ENCODE peak calls at places on chromosomes 5 and 9, in six cellular contexts. K, D, Q, V, T and N are unnamed samples.

GRCh38 chr5:175712313-175712680 is 54.4 kb downstream of the HRH2 start:
- DNase-seq in K (no peak), D (no peak), Q (no peak), V (no peak), T (no peak), N (no peak)

GRCh38 chr9:78863531-78863930 is 566.6 kb downstream of the PSAT1 start:
- DNase-seq in K (no peak), D (no peak), Q (no peak), V (no peak), T (no peak), N (no peak)

GRCh38 chr5:142472306-142472951 is 147.6 kb upstream of the SPRY4 start:
- DNase-seq in K (peak; percentile 61), D (no peak), Q (peak; percentile 95), V (no peak), T (no peak), N (no peak)

GRCh38 chr9:135010921-135011320 is 76.5 kb upstream of the OLFM1 start:
- DNase-seq in K (no peak), D (no peak), Q (no peak), V (peak; percentile 29), T (no peak), N (no peak)

GRCh38 chr5:135400866-135401265 is 1.8 kb upstream of the MACROH2A1 start:
- DNase-seq in K (no peak), D (no peak), Q (no peak), V (no peak), T (no peak), N (no peak)

GRCh38 chr5:116452774-116453368 is 121.8 kb downstream of the SEMA6A start:
- DNase-seq in K (no peak), D (no peak), Q (no peak), V (no peak), T (no peak), N (no peak)

GRCh38 chr5:151661968-151662732 is 24.6 kb downstream of the SPARC start:
- DNase-seq in K (no peak), D (no peak), Q (no peak), V (no peak), T (no peak), N (no peak)

GRCh38 chr5:50564079-50564478 is 102.4 kb upstream of the PARP8 start:
- DNase-seq in K (no peak), D (no peak), Q (no peak), V (no peak), T (no peak), N (peak; percentile 10)

GRCh38 chr9:7439355-7439978 is 360.1 kb downstream of the DMAC1 start:
- DNase-seq in K (no peak), D (no peak), Q (no peak), V (no peak), T (no peak), N (no peak)

GRCh38 chr5:163565931-163566608 is 60.7 kb downstream of the MAT2B start:
- DNase-seq in K (no peak), D (no peak), Q (no peak), V (peak; percentile 34), T (no peak), N (peak; percentile 21)

GRCh38 chr5:112694853-112695709 is 42.6 kb upstream of the APC start:
- DNase-seq in K (no peak), D (no peak), Q (peak; percentile 84), V (no peak), T (no peak), N (no peak)

GRCh38 chr9:93565089-93565488 is 11.3 kb upstream of the PHF2 start:
- DNase-seq in K (no peak), D (no peak), Q (no peak), V (no peak), T (no peak), N (no peak)

GRCh38 chr5:141875795-141876627 is 2.2 kb downstream of the PCDH1 start:
- DNase-seq in K (no peak), D (peak; percentile 55), Q (no peak), V (peak; percentile 51), T (no peak), N (no peak)

GRCh38 chr5:172999351-172999973 is 15.9 kb downstream of the ATP6V0E1 start:
- DNase-seq in K (no peak), D (no peak), Q (no peak), V (no peak), T (no peak), N (no peak)

GRCh38 chr9:133572821-133573361 is 36.3 kb downstream of the FAM163B start:
- DNase-seq in K (no peak), D (no peak), Q (no peak), V (no peak), T (no peak), N (no peak)

GRCh38 chr5:79143684-79144379 is 32.2 kb downstream of the BHMT start:
- DNase-seq in K (no peak), D (no peak), Q (peak; percentile 6), V (no peak), T (no peak), N (no peak)

GRCh38 chr5:40681351-40682311 is 1.9 kb downstream of the PTGER4 start:
- DNase-seq in K (no peak), D (peak; percentile 94), Q (no peak), V (peak; percentile 18), T (no peak), N (peak; percentile 40)

GRCh38 chr9:78393932-78394331 is 97.0 kb downstream of the PSAT1 start:
- DNase-seq in K (no peak), D (no peak), Q (no peak), V (no peak), T (no peak), N (no peak)

GRCh38 chr9:87516222-87516930 is 18.7 kb downstream of the DAPK1 start:
- DNase-seq in K (no peak), D (no peak), Q (no peak), V (no peak), T (peak; percentile 72), N (no peak)

GRCh38 chr5:78320461-78320860 is 26.0 kb upstream of the AP3B1 start:
- DNase-seq in K (peak; percentile 16), D (no peak), Q (peak; percentile 27), V (peak; percentile 29), T (no peak), N (peak; percentile 35)

GRCh38 chr9:112831281-112831851 is 59.3 kb downstream of the SLC46A2 start:
- DNase-seq in K (no peak), D (no peak), Q (no peak), V (no peak), T (no peak), N (no peak)

GRCh38 chr5:141363952-141364660 is at the start of gene PCDHGA5:
- DNase-seq in K (no peak), D (no peak), Q (no peak), V (no peak), T (no peak), N (no peak)

GRCh38 chr5:127572930-127573329 is 55.5 kb downstream of the PRRC1 start:
- DNase-seq in K (no peak), D (no peak), Q (no peak), V (no peak), T (no peak), N (peak; percentile 24)
- TF ChIP-seq CTCF in K (no peak), D (peak; percentile 72), Q (peak; percentile 56), V (peak; percentile 25), T (no peak), N (no peak)

DNA sequence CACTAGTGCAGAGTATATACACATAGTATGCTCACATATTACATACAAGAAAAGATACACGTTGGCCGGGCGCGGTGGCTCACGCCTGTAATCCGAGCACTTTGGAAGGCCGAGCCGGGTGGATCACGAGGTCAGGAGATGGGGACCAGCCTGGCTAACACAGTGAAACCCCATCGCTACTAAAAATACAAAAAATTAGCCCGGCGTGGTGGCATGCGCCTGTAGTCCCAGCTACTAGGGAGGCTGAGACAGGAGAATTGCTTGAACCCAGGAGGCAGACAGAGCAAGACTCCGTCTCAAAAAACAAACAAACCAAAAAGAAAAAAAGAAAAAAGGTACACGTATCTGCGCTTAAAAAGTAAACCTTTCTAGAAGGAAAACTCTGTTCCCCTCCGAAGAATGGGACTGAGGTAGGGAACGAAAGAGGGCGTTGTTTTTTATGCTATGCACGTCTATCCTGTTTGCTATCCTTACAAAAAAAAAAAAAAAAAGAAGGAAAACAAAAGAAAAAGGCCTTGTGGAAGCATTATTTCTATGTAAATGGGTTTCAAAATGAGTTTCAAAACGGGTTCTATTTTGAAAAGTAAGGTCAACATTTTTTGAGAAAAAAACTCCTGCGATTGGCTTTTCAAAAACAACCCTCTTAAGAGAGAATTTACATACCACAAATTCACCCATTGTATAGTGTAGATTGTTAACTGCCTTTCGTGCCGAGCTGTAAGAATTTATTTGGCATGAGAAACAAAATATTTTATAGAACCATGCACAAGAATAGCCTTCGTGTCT is 1.2 kb downstream of the AK3 start:
- DNase-seq in K (no peak), D (no peak), Q (no peak), V (no peak), T (no peak), N (peak; percentile 41)
- TF ChIP-seq CTCF in K (no peak), D (peak; percentile 29), Q (no peak), V (peak; percentile 7), T (no peak), N (no peak)

DNA sequence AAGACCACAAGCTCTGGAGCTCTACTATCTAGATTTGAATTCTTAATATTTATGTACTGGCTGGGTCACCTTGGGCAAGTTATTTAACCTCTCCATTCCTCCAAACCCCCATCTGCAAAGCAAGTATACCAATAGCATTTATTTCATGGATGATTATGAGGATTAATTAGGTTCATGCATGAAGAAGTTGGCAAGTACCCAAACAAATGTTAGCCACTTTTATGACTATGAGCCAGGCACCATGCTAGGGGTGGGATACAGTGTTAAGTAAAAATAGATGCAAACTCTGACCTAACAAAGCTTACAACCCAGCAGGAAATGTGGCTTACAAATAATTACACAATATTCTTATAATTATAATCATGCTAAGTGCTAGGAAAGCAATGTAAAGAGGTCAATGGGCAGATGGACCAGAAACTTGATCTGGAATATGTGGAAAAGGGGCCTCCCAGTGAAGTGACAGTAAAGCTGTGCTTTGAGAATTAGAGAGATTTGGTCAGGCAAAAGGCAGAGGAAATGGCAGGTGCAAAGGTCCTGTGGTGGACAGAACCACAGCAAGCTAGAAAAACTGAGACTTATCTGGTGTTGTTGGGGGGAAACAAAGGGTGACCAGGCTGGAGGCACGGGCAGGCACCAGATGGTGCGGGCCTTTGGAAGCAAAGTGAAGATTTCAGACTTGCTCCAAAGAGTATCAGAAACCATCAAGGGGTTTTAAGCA is 525.2 kb upstream of the TRPC7 start:
- DNase-seq in K (no peak), D (no peak), Q (no peak), V (no peak), T (no peak), N (no peak)
- TF ChIP-seq CTCF in K (no peak), D (no peak), Q (no peak), V (no peak), T (no peak), N (no peak)

GRCh38 chr9:95138474-95138873 is 179.0 kb downstream of the FANCC start:
- DNase-seq in K (no peak), D (no peak), Q (no peak), V (no peak), T (no peak), N (no peak)
- TF ChIP-seq CTCF in K (no peak), D (no peak), Q (no peak), V (no peak), T (no peak), N (no peak)

GRCh38 chr5:1380011-1380817 is 35.3 kb upstream of the CLPTM1L start:
- DNase-seq in K (no peak), D (no peak), Q (no peak), V (peak; percentile 77), T (no peak), N (peak; percentile 58)
- TF ChIP-seq CTCF in K (peak; percentile 53), D (peak; percentile 90), Q (peak; percentile 56), V (peak; percentile 73), T (peak; percentile 22), N (peak; percentile 50)

GRCh38 chr5:1088031-1088430 is 23.8 kb downstream of the SLC12A7 start:
- DNase-seq in K (no peak), D (no peak), Q (no peak), V (no peak), T (no peak), N (no peak)
- TF ChIP-seq CTCF in K (no peak), D (no peak), Q (no peak), V (no peak), T (no peak), N (no peak)